ENCODE peak calls at places on chromosomes 12 and 14, in five cellular contexts. F is prostate gland, R is PC-3, X is neural progenitor cell, Q is left lung. L is an unnamed sample.

GRCh38 chr12:111842556-111843396 is 748 bp downstream of the MAPKAPK5 start:
- DNase-seq in F (no peak), R (peak; percentile 15), X (peak; percentile 23), Q (no peak), L (no peak)

GRCh38 chr12:118371354-118372282 is 1.1 kb downstream of the TAOK3 start:
- DNase-seq in F (peak; percentile 27), R (peak; percentile 37), X (peak; percentile 53), Q (peak; percentile 87), L (peak; percentile 46)

GRCh38 chr12:126581655-126582054 is 1516.4 kb downstream of the AACS start:
- DNase-seq in F (no peak), R (no peak), X (no peak), Q (no peak), L (no peak)

GRCh38 chr12:108939594-108939993 is 59.7 kb downstream of the DAO start:
- DNase-seq in F (no peak), R (peak; percentile 37), X (peak; percentile 56), Q (no peak), L (no peak)

GRCh38 chr14:36874396-36875138 is 212.9 kb downstream of the PAX9 start:
- DNase-seq in F (peak; percentile 18), R (peak; percentile 18), X (no peak), Q (no peak), L (no peak)

GRCh38 chr12:42704810-42705401 is 115.4 kb upstream of the PRICKLE1 start:
- DNase-seq in F (no peak), R (no peak), X (no peak), Q (no peak), L (no peak)

GRCh38 chr12:39846971-39847661 is 227.5 kb upstream of the ABCD2 start:
- DNase-seq in F (no peak), R (no peak), X (peak; percentile 39), Q (no peak), L (no peak)

GRCh38 chr12:58540480-58541299 is 379.6 kb downstream of the LRIG3 start:
- DNase-seq in F (peak; percentile 56), R (peak; percentile 92), X (peak; percentile 92), Q (peak; percentile 73), L (no peak)

GRCh38 chr12:53569174-53569557 is 57.0 kb downstream of the ATF7 start:
- DNase-seq in F (no peak), R (peak; percentile 53), X (no peak), Q (no peak), L (no peak)

GRCh38 chr14:35532783-35533356 is 1.1 kb upstream of the INSM2 start:
- DNase-seq in F (no peak), R (no peak), X (no peak), Q (no peak), L (no peak)

GRCh38 chr12:121087467-121088207 is 45.0 kb upstream of the P2RX7 start:
- DNase-seq in F (no peak), R (no peak), X (no peak), Q (no peak), L (no peak)

GRCh38 chr12:121088208-121088585 is 44.5 kb upstream of the P2RX7 start:
- DNase-seq in F (no peak), R (no peak), X (no peak), Q (no peak), L (no peak)

GRCh38 chr12:121090576-121091125 is 42.0 kb upstream of the P2RX7 start:
- DNase-seq in F (no peak), R (no peak), X (no peak), Q (no peak), L (no peak)

GRCh38 chr12:121089813-121090430 is 42.8 kb upstream of the P2RX7 start:
- DNase-seq in F (no peak), R (no peak), X (no peak), Q (no peak), L (no peak)

GRCh38 chr12:121089031-121089812 is 43.5 kb upstream of the P2RX7 start:
- DNase-seq in F (no peak), R (no peak), X (no peak), Q (no peak), L (no peak)
- TF ChIP-seq CTCF in F (no peak), R (peak; percentile 42), X (no peak), Q (no peak), L (no peak)

GRCh38 chr12:22318122-22318737 is 16.3 kb downstream of the ST8SIA1 start:
- DNase-seq in F (no peak), R (peak; percentile 18), X (peak; percentile 6), Q (no peak), L (no peak)

GRCh38 chr12:22321620-22322019 is 12.9 kb downstream of the ST8SIA1 start:
- DNase-seq in F (no peak), R (peak; percentile 7), X (peak; percentile 7), Q (no peak), L (peak; percentile 86)

GRCh38 chr12:22321018-22321605 is 13.4 kb downstream of the ST8SIA1 start:
- DNase-seq in F (no peak), R (no peak), X (no peak), Q (no peak), L (no peak)
- TF ChIP-seq CTCF in F (no peak), R (no peak), X (no peak), Q (no peak), L (no peak)

GRCh38 chr12:52004042-52004648 is 2.6 kb upstream of the TAMALIN start:
- DNase-seq in F (peak; percentile 61), R (peak; percentile 65), X (peak; percentile 84), Q (no peak), L (no peak)
- TF ChIP-seq CTCF in F (peak; percentile 93), R (peak; percentile 78), X (peak; percentile 75), Q (peak; percentile 45), L (peak; percentile 65)

GRCh38 chr14:54489318-54489683 is 521 bp upstream of the GMFB start:
- DNase-seq in F (no peak), R (no peak), X (no peak), Q (no peak), L (no peak)
- TF ChIP-seq CTCF in F (no peak), R (peak; percentile 2), X (no peak), Q (no peak), L (no peak)

DNA sequence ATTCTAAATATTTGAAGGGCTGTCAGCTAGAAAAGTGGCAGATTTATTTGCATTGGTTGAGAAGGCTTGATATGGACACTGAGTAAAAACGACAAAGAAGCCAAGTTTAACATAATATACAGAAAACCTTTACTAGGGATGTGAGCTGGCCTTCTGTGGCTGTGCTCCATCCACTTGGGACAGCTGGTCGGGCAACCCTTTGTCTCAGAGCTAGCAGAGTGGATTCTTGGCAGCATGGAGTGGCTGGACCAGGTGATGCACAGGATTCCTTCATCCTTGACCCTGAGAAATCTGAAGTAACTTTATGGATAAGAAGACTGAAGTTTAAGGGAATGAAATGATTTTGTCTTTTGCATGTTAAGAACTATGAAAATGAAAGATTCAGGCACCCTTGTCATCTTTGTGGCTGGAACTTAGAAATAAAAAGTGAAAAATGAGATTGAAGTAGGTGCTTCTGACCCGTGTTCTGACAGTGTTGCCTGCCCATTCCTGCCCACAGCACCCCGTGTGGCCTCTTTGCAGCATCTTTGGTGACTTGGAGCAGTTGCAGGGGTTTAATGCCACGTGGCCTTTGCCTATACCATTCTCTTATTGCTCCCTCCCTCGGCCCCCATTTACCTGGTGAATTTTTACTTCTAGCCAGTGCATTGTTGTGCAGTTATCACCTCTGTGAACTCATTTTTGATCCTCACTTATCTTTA is 32.6 kb downstream of the PELI2 start:
- DNase-seq in F (no peak), R (no peak), X (no peak), Q (no peak), L (no peak)
- TF ChIP-seq CTCF in F (no peak), R (peak; percentile 23), X (peak; percentile 17), Q (no peak), L (no peak)

GRCh38 chr12:31597066-31597465 is 6.1 kb upstream of the DENND5B start:
- DNase-seq in F (no peak), R (no peak), X (no peak), Q (no peak), L (no peak)

GRCh38 chr12:31603546-31604009 is 12.6 kb upstream of the DENND5B start:
- DNase-seq in F (no peak), R (no peak), X (no peak), Q (no peak), L (no peak)

GRCh38 chr12:31599053-31599452 is 8.1 kb upstream of the DENND5B start:
- DNase-seq in F (no peak), R (no peak), X (no peak), Q (no peak), L (no peak)

GRCh38 chr12:31600764-31601163 is 9.8 kb upstream of the DENND5B start:
- DNase-seq in F (no peak), R (no peak), X (no peak), Q (no peak), L (no peak)

GRCh38 chr12:31600252-31600651 is 9.3 kb upstream of the DENND5B start:
- DNase-seq in F (no peak), R (no peak), X (no peak), Q (no peak), L (no peak)
- TF ChIP-seq CTCF in F (no peak), R (peak; percentile 14), X (no peak), Q (no peak), L (no peak)

GRCh38 chr14:85535916-85536834 is 6.2 kb downstream of the FLRT2 start:
- DNase-seq in F (no peak), R (peak; percentile 35), X (peak; percentile 28), Q (no peak), L (no peak)
- TF ChIP-seq CTCF in F (peak; percentile 35), R (peak; percentile 46), X (peak; percentile 52), Q (peak; percentile 33), L (peak; percentile 26)

GRCh38 chr14:95044463-95045254 is 112.7 kb downstream of the DICER1 start:
- DNase-seq in F (no peak), R (no peak), X (no peak), Q (no peak), L (no peak)
- TF ChIP-seq CTCF in F (no peak), R (no peak), X (no peak), Q (no peak), L (no peak)

GRCh38 chr14:61891810-61892209 is 129.6 kb downstream of the SNAPC1 start:
- DNase-seq in F (no peak), R (peak; percentile 71), X (no peak), Q (no peak), L (no peak)
- TF ChIP-seq CTCF in F (no peak), R (no peak), X (no peak), Q (no peak), L (no peak)

GRCh38 chr12:63949902-63950301 is 105.4 kb downstream of the SRGAP1 start:
- DNase-seq in F (no peak), R (no peak), X (no peak), Q (no peak), L (no peak)

GRCh38 chr12:63945777-63946176 is 101.3 kb downstream of the SRGAP1 start:
- DNase-seq in F (no peak), R (no peak), X (no peak), Q (no peak), L (no peak)

GRCh38 chr12:63944036-63944579 is 99.6 kb downstream of the SRGAP1 start:
- DNase-seq in F (no peak), R (no peak), X (no peak), Q (no peak), L (no peak)

GRCh38 chr12:63944586-63945228 is 100.2 kb downstream of the SRGAP1 start:
- DNase-seq in F (no peak), R (no peak), X (no peak), Q (no peak), L (no peak)

DNA sequence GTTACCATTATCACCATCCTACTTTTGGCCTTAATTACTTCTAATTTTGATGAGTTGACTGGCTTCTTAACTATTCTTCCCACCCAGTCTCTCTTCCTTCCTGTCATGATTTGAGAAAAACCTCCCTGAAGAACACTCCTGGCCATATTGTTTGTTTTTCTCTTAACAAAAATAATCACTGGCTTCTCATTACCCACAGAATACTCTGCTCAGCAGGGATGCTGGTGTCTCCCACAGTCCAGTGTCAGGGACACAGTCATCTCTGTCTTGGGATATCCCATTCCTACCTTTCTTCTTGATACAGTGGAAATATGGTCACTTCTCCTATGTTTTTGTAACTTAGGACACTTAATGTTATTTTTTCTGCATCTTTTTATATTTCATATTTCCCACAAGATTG is 103.7 kb downstream of the SRGAP1 start:
- DNase-seq in F (no peak), R (no peak), X (no peak), Q (no peak), L (no peak)
- TF ChIP-seq CTCF in F (no peak), R (no peak), X (no peak), Q (no peak), L (no peak)

L was measured in CD14-positive monocyte.